ENCODE peak calls at places on chromosomes 6 and 20, in seven cellular contexts. H is stimulated activated naive B cell treated with anti-CD40 and anti-IgM and Interleukin-4, amounts not matched to agents 10 μg/mL and 1 μg/mL and 100 μg/mL, for 72 hours; Y is hepatocyte; Z is Ammon's horn; L is OCI-M1; J is bronchial epithelial cell; K is H7. D is an unnamed sample.

GRCh38 chr20:58747400-58747672 is 54.7 kb downstream of the NPEPL1 start:
- DNase-seq in Y (no peak), L (no peak), K (no peak), H (no peak), J (no peak), Z (no peak), D (no peak)

GRCh38 chr6:40848038-40848437 is 191.0 kb downstream of the UNC5CL start:
- DNase-seq in H (no peak), Z (no peak), L (no peak), J (peak), Y (peak), K (no peak), D (no peak)

GRCh38 chr6:44603044-44603686 is 215.7 kb downstream of the CDC5L start:
- DNase-seq in Y (no peak), J (no peak), H (no peak), Z (no peak), K (no peak), L (no peak), D (no peak)

GRCh38 chr6:167106401-167106800 is 16.5 kb upstream of the CCR6 start:
- DNase-seq in H (no peak), L (no peak), Z (no peak), Y (no peak), J (no peak), K (no peak), D (no peak)

GRCh38 chr6:159152014-159152413 is 17.2 kb upstream of the FNDC1 start:
- DNase-seq in H (no peak), Z (no peak), J (peak), L (no peak), K (no peak), Y (no peak), D (no peak)

GRCh38 chr6:105886812-105887513 is 199.2 kb upstream of the PRDM1 start:
- DNase-seq in J (no peak), H (no peak), Z (no peak), K (no peak), Y (no peak), L (no peak), D (no peak)

GRCh38 chr20:31572042-31572700 is 32.9 kb upstream of the ID1 start:
- DNase-seq in H (no peak), K (peak), J (no peak), Y (no peak), L (no peak), Z (no peak), D (peak)

GRCh38 chr6:42193491-42193894 is 1.3 kb downstream of the GUCA1B start:
- DNase-seq in Z (no peak), H (no peak), Y (no peak), L (no peak), J (peak), K (peak), D (no peak)

GRCh38 chr20:35306931-35307517 is 14.8 kb upstream of the FAM83C start:
- DNase-seq in Y (peak), H (no peak), Z (peak), J (peak), L (peak), K (peak), D (peak)

GRCh38 chr6:38784506-38785235 is 69.6 kb downstream of the DNAH8 start:
- DNase-seq in H (no peak), L (no peak), Z (no peak), K (no peak), J (no peak), Y (no peak), D (no peak)

GRCh38 chr6:73121421-73121993 is 103.8 kb downstream of the KHDC1L start:
- DNase-seq in Y (peak), J (peak), Z (no peak), L (no peak), H (no peak), K (no peak), D (peak)

GRCh38 chr20:49505518-49505917 is 23.1 kb upstream of the KCNB1 start:
- DNase-seq in K (peak), Y (peak), H (no peak), Z (peak), L (no peak), J (no peak), D (peak)

GRCh38 chr6:30821862-30822784 is 62.2 kb upstream of the DDR1 start:
- DNase-seq in K (peak), Y (peak), Z (peak), H (no peak), J (peak), L (peak), D (peak)

GRCh38 chr6:148779142-148779562 is 32.3 kb downstream of the UST start:
- DNase-seq in J (peak), Z (no peak), H (no peak), K (no peak), L (peak), Y (no peak), D (no peak)

GRCh38 chr6:15947436-15947835 is 181.4 kb upstream of the MYLIP start:
- DNase-seq in J (no peak), Z (no peak), H (no peak), K (no peak), L (no peak), Y (no peak), D (no peak)

GRCh38 chr6:89402776-89403175 is 9.3 kb downstream of the RRAGD start:
- DNase-seq in H (no peak), L (no peak), Z (no peak), J (no peak), K (no peak), Y (no peak), D (peak)